ENCODE peak calls at places on chromosomes 5 and 9, in six cellular contexts. K is tibial nerve, I is right lobe of liver, B is adrenal gland, S is uterus, X is stomach. V is an unnamed sample.

GRCh38 chr5:177035982-177036381 is 13.5 kb downstream of the ZNF346 start:
- DNase-seq in B (no peak), X (no peak), S (no peak), I (no peak), K (no peak), V (no peak)

GRCh38 chr5:142841511-142842255 is 71.5 kb downstream of the ARHGAP26 start:
- DNase-seq in X (no peak), I (no peak), S (peak; percentile 80), K (peak; percentile 47), B (no peak), V (no peak)

GRCh38 chr5:66477591-66477990 is 118.6 kb upstream of the MAST4 start:
- DNase-seq in I (no peak), X (no peak), S (no peak), B (no peak), K (no peak), V (no peak)

GRCh38 chr5:98605010-98605425 is 168.4 kb upstream of the RGMB start:
- DNase-seq in S (no peak), X (no peak), I (no peak), B (no peak), K (no peak), V (no peak)

GRCh38 chr9:91842358-91842757 is 107.7 kb downstream of the ROR2 start:
- DNase-seq in X (no peak), B (no peak), K (no peak), I (no peak), S (no peak), V (no peak)

GRCh38 chr5:6287136-6287535 is 91.2 kb downstream of the MED10 start:
- DNase-seq in X (no peak), S (no peak), I (no peak), B (no peak), K (no peak), V (no peak)

GRCh38 chr9:113648048-113648447 is 184.5 kb downstream of the RGS3 start:
- DNase-seq in I (no peak), S (no peak), B (no peak), X (no peak), K (no peak), V (peak; percentile 23)

GRCh38 chr5:157540707-157541451 is 34.7 kb downstream of the ADAM19 start:
- DNase-seq in S (peak; percentile 39), I (peak; percentile 38), B (no peak), K (no peak), X (peak; percentile 39), V (peak; percentile 83)

GRCh38 chr5:113162770-113163169 is 186.2 kb downstream of the DCP2 start:
- DNase-seq in I (peak; percentile 39), K (no peak), X (no peak), S (no peak), B (no peak), V (no peak)

GRCh38 chr5:180598797-180599589 is 7.7 kb upstream of the SCGB3A1 start:
- DNase-seq in X (peak; percentile 15), I (no peak), S (no peak), K (no peak), B (peak; percentile 5), V (no peak)

GRCh38 chr9:15211160-15211993 is 95.6 kb downstream of the TTC39B start:
- DNase-seq in I (no peak), K (peak; percentile 94), X (peak; percentile 55), B (peak; percentile 71), S (peak; percentile 72), V (no peak)

GRCh38 chr9:118529210-118529609 is 825.0 kb downstream of the TLR4 start:
- DNase-seq in X (no peak), S (no peak), B (no peak), K (no peak), I (no peak), V (no peak)

GRCh38 chr9:137278913-137279711 is 1.6 kb downstream of the TOR4A start:
- DNase-seq in I (no peak), B (no peak), X (no peak), S (no peak), K (no peak), V (peak; percentile 78)

GRCh38 chr9:87640385-87640795 is 85.5 kb upstream of the CTSL start:
- DNase-seq in K (no peak), S (no peak), I (peak; percentile 79), X (peak; percentile 81), B (no peak), V (no peak)

GRCh38 chr5:170633235-170634041 is 129.6 kb downstream of the KCNIP1 start:
- DNase-seq in S (peak; percentile 85), X (no peak), I (no peak), B (peak; percentile 76), K (peak; percentile 82), V (peak; percentile 50)

GRCh38 chr9:135485832-135486231 is 6.2 kb downstream of the PPP1R26 start:
- DNase-seq in X (no peak), B (no peak), I (no peak), K (no peak), S (no peak), V (peak; percentile 63)

GRCh38 chr5:166786889-166787288 is 1504.6 kb upstream of the WWC1 start:
- DNase-seq in X (no peak), S (no peak), I (no peak), K (no peak), B (no peak), V (no peak)

GRCh38 chr5:26572486-26572885 is 465.9 kb downstream of the CDH9 start:
- DNase-seq in X (no peak), S (no peak), I (no peak), B (no peak), K (no peak), V (no peak)

GRCh38 chr9:131390990-131391389 is 2.9 kb upstream of the PRRC2B start:
- DNase-seq in S (no peak), K (no peak), B (no peak), I (no peak), X (peak; percentile 60), V (no peak)

GRCh38 chr5:56169281-56169680 is 63.8 kb downstream of the ANKRD55 start:
- DNase-seq in S (no peak), B (no peak), K (no peak), X (no peak), I (no peak), V (no peak)

GRCh38 chr5:160287378-160288051 is 24.8 kb downstream of the CCNJL start:
- DNase-seq in S (no peak), X (peak; percentile 92), B (peak; percentile 78), K (no peak), I (peak; percentile 31), V (peak; percentile 87)

GRCh38 chr9:137969008-137969407 is 91.4 kb downstream of the CACNA1B start:
- DNase-seq in X (peak; percentile 20), I (no peak), S (no peak), K (no peak), B (no peak), V (peak; percentile 50)

GRCh38 chr5:4970171-4970570 is 170.0 kb upstream of the ADAMTS16 start:
- DNase-seq in K (no peak), I (no peak), S (no peak), X (no peak), B (no peak), V (no peak)

GRCh38 chr5:126456217-126456616 is 33.0 kb downstream of the GRAMD2B start:
- DNase-seq in I (no peak), K (no peak), B (no peak), X (no peak), S (no peak), V (no peak)

GRCh38 chr5:124057815-124058231 is 545.8 kb downstream of the CSNK1G3 start:
- DNase-seq in K (no peak), B (no peak), X (no peak), S (no peak), I (no peak), V (no peak)

GRCh38 chr5:143105216-143105905 is 298.1 kb downstream of the NR3C1 start:
- DNase-seq in S (no peak), I (no peak), B (no peak), X (no peak), K (no peak), V (no peak)

GRCh38 chr5:133581348-133581747 is 31.0 kb downstream of the FSTL4 start:
- DNase-seq in X (no peak), K (no peak), B (no peak), S (no peak), I (no peak), V (no peak)

GRCh38 chr5:59001154-59001553 is 418.3 kb downstream of the RAB3C start:
- DNase-seq in I (no peak), X (no peak), K (no peak), S (no peak), B (no peak), V (no peak)

GRCh38 chr9:120883608-120883996 is 6.6 kb upstream of the PHF19 start:
- DNase-seq in K (no peak), I (no peak), B (no peak), S (no peak), X (no peak), V (no peak)

GRCh38 chr9:120885968-120886367 is 9.0 kb upstream of the PHF19 start:
- DNase-seq in I (no peak), X (no peak), S (no peak), B (no peak), K (no peak), V (no peak)

GRCh38 chr9:120885459-120885858 is 8.5 kb upstream of the PHF19 start:
- DNase-seq in S (no peak), K (no peak), I (no peak), X (no peak), B (no peak), V (no peak)

GRCh38 chr9:120888626-120889025 is 11.6 kb upstream of the PHF19 start:
- DNase-seq in X (no peak), S (no peak), K (no peak), I (no peak), B (no peak), V (no peak)

GRCh38 chr9:120886490-120886967 is 9.5 kb upstream of the PHF19 start:
- DNase-seq in B (no peak), X (no peak), S (no peak), I (no peak), K (peak; percentile 33), V (no peak)
- H3K4me1 ChIP-seq in B (no peaks in the 10 kb centered on the region), X (peaks cover 15% of the 10 kb centered on the region), S (no peaks in the 10 kb centered on the region), I (no peaks in the 10 kb centered on the region), K (peaks cover 18% of the 10 kb centered on the region), V (peaks cover under 1% of the 10 kb centered on the region)

GRCh38 chr5:1474183-1474839 is 29.1 kb upstream of the SLC6A3 start:
- DNase-seq in I (peak; percentile 21), K (no peak), S (peak; percentile 11), B (no peak), X (no peak), V (peak; percentile 76)
- TF ChIP-seq POLR2A in I (no peak), K (no peak), S (no peak), B (no peak), X (no peak), V (no peak)

GRCh38 chr5:86665984-86666760 is 48.4 kb downstream of the COX7C start:
- DNase-seq in X (no peak), K (no peak), S (no peak), I (no peak), B (no peak), V (peak; percentile 71)

GRCh38 chr5:86675311-86675710 is 57.6 kb downstream of the COX7C start:
- DNase-seq in B (no peak), X (no peak), K (no peak), I (no peak), S (no peak), V (no peak)

GRCh38 chr5:86666981-86667380 is 49.2 kb downstream of the COX7C start:
- DNase-seq in X (no peak), S (no peak), B (no peak), K (no peak), I (no peak), V (no peak)

GRCh38 chr5:86671536-86671935 is 53.8 kb downstream of the COX7C start:
- DNase-seq in K (no peak), S (no peak), B (no peak), X (no peak), I (no peak), V (no peak)
- H3K4me1 ChIP-seq in K (no peaks in the 10 kb centered on the region), S (no peaks in the 10 kb centered on the region), B (no peaks in the 10 kb centered on the region), X (no peaks in the 10 kb centered on the region), I (no peaks in the 10 kb centered on the region), V (no peaks in the 10 kb centered on the region)

GRCh38 chr9:107044872-107045271 is 181.9 kb downstream of the ZNF462 start:
- DNase-seq in I (no peak), S (no peak), K (no peak), X (no peak), B (no peak), V (no peak)
- TF ChIP-seq POLR2A in I (no peak), S (no peak), K (no peak), X (no peak), B (no peak), V (no peak)